ENCODE peak calls at places on chromosome 16, in six cellular contexts. L, N, V, E, D and B are unnamed samples.

GRCh38 chr16:48877946-48878345 is 268.0 kb upstream of the N4BP1 start:
- DNase-seq in L (no peak), N (no peak), V (no peak), E (no peak), D (no peak), B (no peak)

GRCh38 chr16:29744541-29745101 is 1.2 kb downstream of the C16orf54 start:
- DNase-seq in L (no peak), N (no peak), V (no peak), E (no peak), D (no peak), B (no peak)

GRCh38 chr16:51562896-51563295 is 411.8 kb upstream of the SALL1 start:
- DNase-seq in L (no peak), N (no peak), V (no peak), E (no peak), D (no peak), B (no peak)

GRCh38 chr16:79598341-79599181 is 2.0 kb downstream of the MAF start:
- DNase-seq in L (peak), N (no peak), V (peak), E (peak), D (peak), B (peak)

GRCh38 chr16:87487361-87487924 is 5.4 kb downstream of the ZCCHC14 start:
- DNase-seq in L (peak), N (no peak), V (no peak), E (peak), D (peak), B (peak)

GRCh38 chr16:75443301-75443700 is 10.0 kb upstream of the CFDP1 start:
- DNase-seq in L (no peak), N (peak), V (peak), E (no peak), D (no peak), B (no peak)

GRCh38 chr16:684961-685696 is 995 bp upstream of the JMJD8 start:
- DNase-seq in L (no peak), N (no peak), V (no peak), E (no peak), D (no peak), B (no peak)

GRCh38 chr16:89624775-89625761 is 11.6 kb downstream of the DPEP1 start:
- DNase-seq in L (no peak), N (no peak), V (no peak), E (no peak), D (no peak), B (no peak)

GRCh38 chr16:64900029-64900428 is 221.8 kb downstream of the CDH11 start:
- DNase-seq in L (no peak), N (no peak), V (no peak), E (no peak), D (no peak), B (no peak)

GRCh38 chr16:21150375-21151001 is at the start of gene DNAH3:
- DNase-seq in L (no peak), N (no peak), V (no peak), E (no peak), D (no peak), B (no peak)

GRCh38 chr16:48810803-48811453 is 200.9 kb upstream of the N4BP1 start:
- DNase-seq in L (no peak), N (no peak), V (no peak), E (no peak), D (no peak), B (no peak)

GRCh38 chr16:88576307-88576706 is 6.1 kb downstream of the ZC3H18 start:
- DNase-seq in L (no peak), N (no peak), V (no peak), E (no peak), D (no peak), B (no peak)

GRCh38 chr16:78210305-78210704 is 110.9 kb downstream of the WWOX start:
- DNase-seq in L (no peak), N (peak), V (peak), E (peak), D (no peak), B (peak)

GRCh38 chr16:72406390-72406789 is 234.4 kb upstream of the PMFBP1 start:
- DNase-seq in L (no peak), N (no peak), V (no peak), E (no peak), D (no peak), B (no peak)

GRCh38 chr16:29815032-29815721 is 775 bp upstream of the PAGR1 start:
- DNase-seq in L (no peak), N (no peak), V (peak), E (peak), D (no peak), B (no peak)

GRCh38 chr16:14187517-14188338 is 116.6 kb downstream of the MRTFB start:
- DNase-seq in L (no peak), N (no peak), V (no peak), E (no peak), D (no peak), B (no peak)

GRCh38 chr16:31476305-31477219 is 4.6 kb downstream of the TGFB1I1 start:
- DNase-seq in L (no peak), N (no peak), V (peak), E (peak), D (no peak), B (peak)

GRCh38 chr16:88561485-88562369 is 8.5 kb upstream of the ZC3H18 start:
- DNase-seq in L (peak), N (peak), V (peak), E (peak), D (no peak), B (no peak)

GRCh38 chr16:17556276-17557052 is 85.7 kb upstream of the XYLT1 start:
- DNase-seq in L (peak), N (peak), V (no peak), E (peak), D (peak), B (peak)

GRCh38 chr16:74297296-74297665 is 667 bp downstream of the PSMD7 start:
- DNase-seq in L (no peak), N (peak), V (peak), E (peak), D (no peak), B (no peak)
- H2BK5ac ChIP-seq in L (peak), N (peak), V (no peak), E (peak), D (peak), B (peak)

GRCh38 chr16:11667221-11667823 is 933 bp upstream of the SNN start:
- DNase-seq in L (no peak), N (no peak), V (no peak), E (no peak), D (no peak), B (no peak)
- H3K4me3 ChIP-seq in L (peak), N (no peak), V (no peak), E (no peak), D (peak), B (no peak)

GRCh38 chr16:3022208-3022696 is 1.5 kb downstream of the HCFC1R1 start:
- DNase-seq in L (peak), N (peak), V (peak), E (peak), D (no peak), B (peak)

GRCh38 chr16:3025032-3026002 is 1.5 kb downstream of the THOC6 start:
- DNase-seq in L (no peak), N (no peak), V (no peak), E (no peak), D (no peak), B (no peak)

GRCh38 chr16:3022697-3023414 is 886 bp downstream of the HCFC1R1 start:
- DNase-seq in L (no peak), N (peak), V (peak), E (no peak), D (no peak), B (no peak)

GRCh38 chr16:3023415-3023668 is 400 bp downstream of the HCFC1R1 start:
- DNase-seq in L (no peak), N (peak), V (no peak), E (peak), D (no peak), B (no peak)

DNA sequence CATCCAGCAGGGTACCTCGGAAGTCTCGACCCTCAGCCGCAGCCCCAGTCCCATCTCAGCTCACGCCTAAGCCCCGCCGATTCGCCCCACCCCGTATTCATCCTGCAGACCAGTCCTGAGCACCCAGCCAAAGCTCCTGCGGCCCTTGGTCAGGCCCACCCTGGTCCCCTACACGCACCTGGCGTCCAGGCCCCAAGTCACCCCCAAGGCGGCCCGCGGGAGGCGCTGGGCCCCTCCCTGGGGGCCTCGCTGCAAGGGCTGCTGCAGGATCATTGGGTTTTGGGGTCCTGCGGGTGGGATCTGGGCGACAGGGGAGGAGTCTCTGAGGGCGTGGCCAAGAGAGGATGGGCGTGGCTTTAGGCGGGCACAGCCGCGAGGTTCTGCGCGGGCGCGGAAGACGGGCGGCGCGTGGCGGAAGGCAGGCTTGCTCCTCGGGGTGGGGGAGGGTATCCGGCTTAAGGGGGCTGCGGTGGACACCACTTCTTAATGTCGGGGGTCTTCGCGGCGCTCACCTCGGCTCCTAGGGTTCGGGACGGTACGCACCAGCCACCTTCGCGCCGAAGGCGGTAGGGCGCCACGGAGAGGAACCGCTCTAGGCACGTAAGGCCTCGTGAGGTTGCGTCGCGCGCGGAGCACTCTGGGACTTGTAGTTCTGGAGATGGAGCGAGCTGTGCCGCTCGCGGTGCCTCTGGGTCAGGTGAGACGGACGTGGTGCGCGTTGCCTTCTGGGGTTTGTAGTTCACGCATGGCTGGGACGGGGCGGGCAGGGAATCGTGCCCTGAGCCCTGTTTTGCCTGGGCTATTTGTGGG is at the start of the genes HCFC1R1 and THOC6:
- DNase-seq in L (peak), N (peak), V (peak), E (peak), D (peak), B (peak)
- H2BK5ac ChIP-seq in L (peak), N (peak), V (peak), E (peak), D (peak), B (peak)

GRCh38 chr16:67185003-67185865 is 1.5 kb upstream of the MATCAP1 start:
- DNase-seq in L (peak), N (peak), V (peak), E (peak), D (peak), B (peak)
- H3K4me3 ChIP-seq in L (peak), N (no peak), V (no peak), E (no peak), D (peak), B (no peak)

GRCh38 chr16:26598989-26599785 is 467.5 kb upstream of the C16orf82 start:
- DNase-seq in L (no peak), N (no peak), V (no peak), E (peak), D (peak), B (no peak)
- H2BK5ac ChIP-seq in L (no peak), N (no peak), V (no peak), E (no peak), D (peak), B (no peak)

DNA sequence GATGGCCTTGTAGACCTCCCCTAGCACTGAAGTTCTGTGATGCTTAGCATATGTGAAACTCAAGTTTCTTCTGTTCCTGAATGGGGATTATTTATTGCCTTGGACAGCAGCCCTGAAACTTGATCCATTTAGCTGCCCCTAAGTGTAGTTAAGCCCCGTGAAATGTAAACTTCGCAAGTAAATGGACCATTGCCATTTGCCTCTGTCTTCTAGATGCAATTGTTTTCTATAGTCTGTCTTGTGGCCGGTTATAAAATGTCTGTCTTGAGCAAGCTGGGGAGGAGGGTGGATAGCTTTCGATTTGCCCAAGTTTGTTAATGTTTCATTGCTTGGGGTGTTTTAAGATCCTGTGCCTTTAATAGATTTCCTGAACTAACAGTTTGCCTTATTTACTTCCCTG is 261.8 kb downstream of the CDH13 start:
- DNase-seq in L (no peak), N (peak), V (peak), E (no peak), D (no peak), B (no peak)
- H3K4me3 ChIP-seq in L (no peak), N (peak), V (no peak), E (no peak), D (no peak), B (no peak)

GRCh38 chr16:53213542-53213941 is 158.8 kb downstream of the CHD9 start:
- DNase-seq in L (no peak), N (no peak), V (no peak), E (no peak), D (no peak), B (no peak)

GRCh38 chr16:53211253-53211652 is 156.5 kb downstream of the CHD9 start:
- DNase-seq in L (no peak), N (no peak), V (no peak), E (no peak), D (no peak), B (no peak)

GRCh38 chr16:53209489-53209888 is 154.7 kb downstream of the CHD9 start:
- DNase-seq in L (no peak), N (no peak), V (no peak), E (no peak), D (no peak), B (no peak)

GRCh38 chr16:53212899-53213235 is 158.1 kb downstream of the CHD9 start:
- DNase-seq in L (no peak), N (no peak), V (no peak), E (no peak), D (no peak), B (no peak)

DNA sequence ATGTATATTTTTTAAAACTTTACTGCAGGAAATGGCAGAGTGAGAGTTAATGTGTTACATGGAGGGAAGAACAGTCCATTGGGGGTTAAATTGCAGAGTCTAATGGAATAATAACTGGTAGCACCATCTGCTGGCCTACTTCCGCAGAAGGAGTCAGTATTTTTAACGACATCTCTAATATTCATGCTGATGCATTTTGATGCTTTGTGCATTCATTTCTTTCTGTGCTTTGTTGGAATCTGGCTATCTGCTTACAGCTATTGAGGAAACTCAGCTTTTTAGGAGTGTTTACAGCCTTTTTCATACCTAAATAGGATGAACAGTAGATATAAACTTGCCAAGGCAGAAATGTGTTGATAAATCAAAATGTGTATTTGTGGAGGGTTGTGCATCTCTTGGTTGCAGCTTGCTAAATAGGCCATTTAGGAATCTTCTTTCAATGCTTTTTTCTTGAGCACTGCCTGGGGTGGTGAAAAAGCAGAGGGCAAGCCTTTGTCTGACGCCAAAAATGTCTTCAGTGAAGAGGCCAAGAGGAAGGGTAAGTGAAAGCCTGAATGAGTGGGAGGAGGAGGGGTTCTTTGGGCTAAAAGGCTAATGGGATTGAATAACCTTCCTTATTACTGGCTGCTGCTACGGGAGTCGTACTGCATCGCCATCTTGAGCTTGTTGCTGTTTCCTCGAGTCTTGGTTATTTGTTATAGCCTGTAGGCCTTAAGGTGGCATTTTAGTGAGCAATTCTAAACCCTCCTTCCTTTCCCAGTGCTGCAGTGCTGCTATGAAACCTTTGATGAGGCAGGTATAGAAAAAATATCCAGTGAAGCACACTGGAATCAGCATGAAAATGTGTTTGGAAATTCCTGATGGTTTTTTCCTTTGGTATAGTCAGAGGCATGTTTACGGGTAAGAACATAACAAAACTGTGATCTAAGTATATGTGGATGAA is 153.3 kb downstream of the CHD9 start:
- DNase-seq in L (peak), N (peak), V (peak), E (peak), D (peak), B (peak)
- H2BK5ac ChIP-seq in L (no peak), N (peak), V (peak), E (peak), D (peak), B (peak)

GRCh38 chr16:84605339-84605848 is 12.5 kb downstream of the COTL1 start:
- DNase-seq in L (no peak), N (no peak), V (no peak), E (no peak), D (no peak), B (no peak)

GRCh38 chr16:84607061-84607460 is 10.8 kb downstream of the COTL1 start:
- DNase-seq in L (no peak), N (no peak), V (no peak), E (no peak), D (no peak), B (no peak)

GRCh38 chr16:84608281-84608680 is 9.6 kb downstream of the COTL1 start:
- DNase-seq in L (no peak), N (no peak), V (no peak), E (no peak), D (no peak), B (no peak)

GRCh38 chr16:84606081-84606875 is 11.6 kb downstream of the COTL1 start:
- DNase-seq in L (no peak), N (no peak), V (no peak), E (no peak), D (no peak), B (peak)

DNA sequence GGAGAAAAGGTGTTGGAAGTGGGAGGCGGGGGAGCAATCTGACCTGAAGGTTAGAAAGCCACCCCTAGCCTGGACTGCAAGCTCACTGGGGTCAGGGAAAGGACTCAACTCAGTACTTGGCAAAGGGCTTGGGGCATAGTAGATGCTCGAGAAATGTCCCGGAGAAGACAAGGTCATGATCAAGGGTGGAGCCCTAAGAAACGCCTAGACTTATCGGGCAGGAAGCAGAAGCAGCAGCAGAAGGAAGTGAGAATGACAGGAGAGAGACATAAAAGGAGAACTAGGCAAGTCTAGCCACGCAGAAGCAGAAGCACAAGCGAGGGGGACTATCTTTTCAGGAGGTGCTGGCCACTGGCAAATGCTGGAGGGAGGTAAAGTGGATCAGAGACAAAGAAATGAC is 10.2 kb downstream of the COTL1 start:
- DNase-seq in L (no peak), N (no peak), V (no peak), E (no peak), D (no peak), B (no peak)
- H3K4me3 ChIP-seq in L (no peak), N (no peak), V (no peak), E (no peak), D (no peak), B (no peak)

DNA sequence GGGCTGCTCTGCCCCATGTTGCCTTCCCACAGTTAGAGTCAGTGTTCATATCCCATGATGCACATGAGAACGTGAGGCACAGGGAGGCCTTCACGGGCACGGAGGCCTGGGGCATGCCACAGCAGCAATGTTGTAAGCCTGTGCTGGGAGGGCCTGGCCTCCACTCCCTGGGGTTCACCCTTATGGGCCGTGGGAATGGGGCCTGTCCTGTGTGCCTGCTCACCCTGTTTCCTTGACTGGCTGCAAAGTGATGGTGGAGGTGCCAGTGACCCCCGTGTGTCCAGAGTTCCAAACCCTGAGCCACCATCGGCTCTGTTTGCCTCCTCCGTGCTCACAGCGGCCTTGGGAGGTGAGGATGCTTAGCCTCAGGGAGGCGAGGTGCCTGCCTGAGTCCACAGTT is 9.6 kb downstream of the POLR3E start:
- DNase-seq in L (no peak), N (no peak), V (no peak), E (no peak), D (no peak), B (no peak)
- H2BK5ac ChIP-seq in L (peak), N (no peak), V (no peak), E (no peak), D (no peak), B (no peak)

GRCh38 chr16:82263456-82264159 is 93.6 kb upstream of the MPHOSPH6 start:
- DNase-seq in L (peak), N (peak), V (peak), E (peak), D (no peak), B (peak)
- H3K4me3 ChIP-seq in L (no peak), N (no peak), V (no peak), E (no peak), D (no peak), B (no peak)